ENCODE peak calls at places on chromosomes 16 and 17, in five cellular contexts. O, G, L, D and V are unnamed samples.

GRCh38 chr17:32142038-32142856 is at the start of gene RHOT1:
- DNase-seq in O (peak), G (peak), L (peak), D (peak), V (peak)

GRCh38 chr16:74999208-74999682 is 421 bp downstream of the ZNRF1 start:
- DNase-seq in O (peak), G (peak), L (no peak), D (peak), V (no peak)

GRCh38 chr16:684961-685696 is 995 bp upstream of the JMJD8 start:
- DNase-seq in O (no peak), G (no peak), L (peak), D (no peak), V (no peak)

GRCh38 chr16:69107311-69107962 is 2.0 kb downstream of the HAS3 start:
- DNase-seq in O (no peak), G (peak), L (peak), D (peak), V (no peak)

GRCh38 chr17:78266771-78267170 is 35.3 kb downstream of the TMEM235 start:
- DNase-seq in O (no peak), G (no peak), L (no peak), D (no peak), V (no peak)

GRCh38 chr17:64622931-64623654 is 39.0 kb downstream of the SMURF2 start:
- DNase-seq in O (no peak), G (no peak), L (no peak), D (no peak), V (no peak)

GRCh38 chr16:29915590-29916247 is 10.3 kb downstream of the KCTD13 start:
- DNase-seq in O (no peak), G (no peak), L (no peak), D (no peak), V (no peak)

GRCh38 chr16:28974007-28974436 is 556 bp upstream of the SPNS1 start:
- DNase-seq in O (peak), G (peak), L (peak), D (peak), V (no peak)

GRCh38 chr16:84085271-84085667 is 31.5 kb downstream of the MBTPS1 start:
- DNase-seq in O (no peak), G (no peak), L (no peak), D (no peak), V (no peak)

GRCh38 chr17:65763786-65764185 is 202.3 kb upstream of the AXIN2 start:
- DNase-seq in O (no peak), G (no peak), L (no peak), D (no peak), V (no peak)

GRCh38 chr17:83062818-83063671 is 16.4 kb upstream of the METRNL start:
- DNase-seq in O (peak), G (peak), L (no peak), D (no peak), V (no peak)

GRCh38 chr17:75344664-75345063 is 55.4 kb upstream of the SLC25A19 start:
- DNase-seq in O (peak), G (no peak), L (no peak), D (peak), V (no peak)

GRCh38 chr16:20383106-20384029 is 21.2 kb downstream of the PDILT start:
- DNase-seq in O (peak), G (peak), L (peak), D (peak), V (no peak)

GRCh38 chr17:50270430-50271172 is 3.7 kb upstream of the TMEM92 start:
- DNase-seq in O (peak), G (peak), L (no peak), D (peak), V (no peak)

GRCh38 chr16:2278956-2279800 is 11.3 kb upstream of the RNPS1 start:
- DNase-seq in O (no peak), G (no peak), L (no peak), D (no peak), V (no peak)

GRCh38 chr17:45147102-45147580 is 1.1 kb upstream of the HEXIM1 start:
- DNase-seq in O (peak), G (no peak), L (peak), D (peak), V (peak)

GRCh38 chr17:10516065-10516464 is 2.3 kb downstream of the MYH1 start:
- DNase-seq in O (no peak), G (no peak), L (no peak), D (no peak), V (no peak)

GRCh38 chr17:40936437-40936971 is 942 bp downstream of the KRT23 start:
- DNase-seq in O (no peak), G (peak), L (no peak), D (no peak), V (no peak)

GRCh38 chr17:41962111-41962510 is 4.5 kb upstream of the CNP start:
- DNase-seq in O (no peak), G (no peak), L (no peak), D (no peak), V (no peak)

GRCh38 chr17:20210180-20210579 is 201.0 kb downstream of the SPECC1 start:
- DNase-seq in O (no peak), G (peak), L (no peak), D (no peak), V (no peak)

GRCh38 chr16:21704733-21705132 is 41.0 kb downstream of the OTOA start:
- DNase-seq in O (no peak), G (no peak), L (no peak), D (no peak), V (no peak)

GRCh38 chr16:31407406-31407805 is 14.3 kb downstream of the ITGAD start:
- DNase-seq in O (no peak), G (no peak), L (no peak), D (no peak), V (no peak)

GRCh38 chr16:20300312-20301097 is 26.8 kb downstream of the GP2 start:
- DNase-seq in O (peak), G (peak), L (peak), D (peak), V (no peak)

GRCh38 chr17:18226284-18226945 is 980 bp downstream of the LLGL1 start:
- DNase-seq in O (no peak), G (no peak), L (no peak), D (no peak), V (no peak)

GRCh38 chr16:799948-800833 is at the start of gene GNG13:
- DNase-seq in O (no peak), G (no peak), L (peak), D (peak), V (no peak)

GRCh38 chr17:48600244-48601098 is 4.3 kb downstream of the HOXB6 start:
- DNase-seq in O (no peak), G (peak), L (no peak), D (no peak), V (no peak)

GRCh38 chr17:81253358-81254131 is 14.4 kb downstream of the NDUFAF8 start:
- DNase-seq in O (peak), G (peak), L (peak), D (peak), V (peak)